ENCODE peak calls at places on chromosome 5, in five cellular contexts. One of them, this sample, is unnamed.

GRCh38 chr5:108266235-108266634 is 115.7 kb downstream of the FBXL17 start:
- DNase-seq in sigmoid colon: no peak
- DNase-seq in esophagus squamous epithelium: no peak
- DNase-seq in upper lobe of right lung: no peak
- DNase-seq in tibial nerve: no peak
- DNase-seq in this sample: no peak

GRCh38 chr5:59005934-59006701 is 423.2 kb downstream of the RAB3C start:
- DNase-seq in sigmoid colon: no peak
- DNase-seq in upper lobe of right lung: no peak
- DNase-seq in esophagus squamous epithelium: no peak
- DNase-seq in tibial nerve: no peak
- DNase-seq in this sample: no peak

GRCh38 chr5:34486160-34486765 is 169.9 kb upstream of the RAI14 start:
- DNase-seq in tibial nerve: peak; percentile 82
- DNase-seq in esophagus squamous epithelium: no peak
- DNase-seq in upper lobe of right lung: peak; percentile 87
- DNase-seq in sigmoid colon: peak; percentile 89
- DNase-seq in this sample: no peak

GRCh38 chr5:177546262-177546741 is 8.1 kb downstream of the FAM193B start:
- DNase-seq in upper lobe of right lung: no peak
- DNase-seq in esophagus squamous epithelium: no peak
- DNase-seq in sigmoid colon: peak; percentile 86
- DNase-seq in tibial nerve: no peak
- DNase-seq in this sample: peak; percentile 90

GRCh38 chr5:139177809-139178581 is 20.2 kb downstream of the SIL1 start:
- DNase-seq in esophagus squamous epithelium: no peak
- DNase-seq in sigmoid colon: peak; percentile 84
- DNase-seq in tibial nerve: no peak
- DNase-seq in upper lobe of right lung: no peak
- DNase-seq in this sample: no peak

GRCh38 chr5:15902050-15902449 is 277.5 kb downstream of the MARCHF11 start:
- DNase-seq in tibial nerve: no peak
- DNase-seq in esophagus squamous epithelium: no peak
- DNase-seq in sigmoid colon: no peak
- DNase-seq in upper lobe of right lung: no peak
- DNase-seq in this sample: no peak

GRCh38 chr5:62938927-62939326 is 360.3 kb downstream of the LRRC70 start:
- DNase-seq in upper lobe of right lung: no peak
- DNase-seq in sigmoid colon: no peak
- DNase-seq in tibial nerve: no peak
- DNase-seq in esophagus squamous epithelium: no peak
- DNase-seq in this sample: no peak

GRCh38 chr5:96214442-96215197 is 218.4 kb downstream of the PCSK1 start:
- DNase-seq in sigmoid colon: no peak
- DNase-seq in esophagus squamous epithelium: no peak
- DNase-seq in tibial nerve: no peak
- DNase-seq in upper lobe of right lung: no peak
- DNase-seq in this sample: no peak

GRCh38 chr5:31809037-31809910 is 170.3 kb downstream of the PDZD2 start:
- DNase-seq in esophagus squamous epithelium: no peak
- DNase-seq in upper lobe of right lung: peak; percentile 74
- DNase-seq in tibial nerve: peak; percentile 40
- DNase-seq in sigmoid colon: peak; percentile 80
- DNase-seq in this sample: peak; percentile 77

GRCh38 chr5:73592546-73592945 is 27.0 kb downstream of the UTP15 start:
- DNase-seq in tibial nerve: no peak
- DNase-seq in sigmoid colon: no peak
- DNase-seq in esophagus squamous epithelium: no peak
- DNase-seq in upper lobe of right lung: no peak
- DNase-seq in this sample: no peak

GRCh38 chr5:125477586-125477975 is 731.1 kb upstream of the ZNF608 start:
- DNase-seq in upper lobe of right lung: no peak
- DNase-seq in sigmoid colon: no peak
- DNase-seq in esophagus squamous epithelium: no peak
- DNase-seq in tibial nerve: no peak
- DNase-seq in this sample: no peak

GRCh38 chr5:126757713-126758357 is 19.1 kb upstream of the LMNB1 start:
- DNase-seq in tibial nerve: no peak
- DNase-seq in esophagus squamous epithelium: no peak
- DNase-seq in upper lobe of right lung: no peak
- DNase-seq in sigmoid colon: no peak
- DNase-seq in this sample: no peak

GRCh38 chr5:142904421-142904820 is 134.2 kb downstream of the ARHGAP26 start:
- DNase-seq in sigmoid colon: no peak
- DNase-seq in tibial nerve: no peak
- DNase-seq in upper lobe of right lung: no peak
- DNase-seq in esophagus squamous epithelium: no peak
- DNase-seq in this sample: peak; percentile 82

GRCh38 chr5:398475-399295 is 44.3 kb upstream of the EXOC3 start:
- DNase-seq in upper lobe of right lung: peak; percentile 59
- DNase-seq in esophagus squamous epithelium: no peak
- DNase-seq in sigmoid colon: peak; percentile 57
- DNase-seq in tibial nerve: no peak
- DNase-seq in this sample: peak; percentile 72

GRCh38 chr5:122501087-122501435 is 189.0 kb downstream of the SNCAIP start:
- DNase-seq in upper lobe of right lung: no peak
- DNase-seq in esophagus squamous epithelium: no peak
- DNase-seq in tibial nerve: no peak
- DNase-seq in sigmoid colon: no peak
- DNase-seq in this sample: no peak

GRCh38 chr5:91490340-91490739 is 107.2 kb upstream of the ARRDC3 start:
- DNase-seq in sigmoid colon: no peak
- DNase-seq in tibial nerve: no peak
- DNase-seq in esophagus squamous epithelium: no peak
- DNase-seq in upper lobe of right lung: no peak
- DNase-seq in this sample: no peak

GRCh38 chr5:36949593-36949992 is 73.0 kb downstream of the NIPBL start:
- DNase-seq in esophagus squamous epithelium: no peak
- DNase-seq in upper lobe of right lung: no peak
- DNase-seq in sigmoid colon: no peak
- DNase-seq in tibial nerve: no peak
- DNase-seq in this sample: no peak
- H3K4me1 ChIP-seq in esophagus squamous epithelium: peaks cover 6% of the 10 kb centered on the region
- H3K4me1 ChIP-seq in upper lobe of right lung: peaks cover 48% of the 10 kb centered on the region
- H3K4me1 ChIP-seq in sigmoid colon: peaks cover 42% of the 10 kb centered on the region
- H3K4me1 ChIP-seq in tibial nerve: peaks cover 5% of the 10 kb centered on the region
- H3K4me1 ChIP-seq in this sample: peaks cover 51% of the 10 kb centered on the region

GRCh38 chr5:154474267-154474956 is 3.6 kb downstream of the HAND1 start:
- DNase-seq in sigmoid colon: no peak
- DNase-seq in upper lobe of right lung: no peak
- DNase-seq in esophagus squamous epithelium: no peak
- DNase-seq in tibial nerve: no peak
- DNase-seq in this sample: no peak
- H3K9me3 ChIP-seq in sigmoid colon: no peaks in the 10 kb centered on the region
- H3K9me3 ChIP-seq in upper lobe of right lung: no peaks in the 10 kb centered on the region
- H3K9me3 ChIP-seq in esophagus squamous epithelium: no peaks in the 10 kb centered on the region
- H3K9me3 ChIP-seq in tibial nerve: no peaks in the 10 kb centered on the region
- H3K9me3 ChIP-seq in this sample: no peaks in the 10 kb centered on the region

GRCh38 chr5:135229122-135229521 is 169.9 kb downstream of the MACROH2A1 start:
- DNase-seq in esophagus squamous epithelium: no peak
- DNase-seq in sigmoid colon: no peak
- DNase-seq in upper lobe of right lung: no peak
- DNase-seq in tibial nerve: no peak
- DNase-seq in this sample: no peak
- H3K4me1 ChIP-seq in esophagus squamous epithelium: peaks cover 67% of the 10 kb centered on the region
- H3K4me1 ChIP-seq in sigmoid colon: peaks cover 15% of the 10 kb centered on the region
- H3K4me1 ChIP-seq in upper lobe of right lung: peaks cover 10% of the 10 kb centered on the region
- H3K4me1 ChIP-seq in tibial nerve: no peaks in the 10 kb centered on the region
- H3K4me1 ChIP-seq in this sample: no peaks in the 10 kb centered on the region

GRCh38 chr5:179065703-179066102 is 5.5 kb downstream of the ZNF354C start:
- DNase-seq in esophagus squamous epithelium: no peak
- DNase-seq in tibial nerve: no peak
- DNase-seq in sigmoid colon: no peak
- DNase-seq in upper lobe of right lung: no peak
- DNase-seq in this sample: no peak

GRCh38 chr5:179055436-179055835 is 4.7 kb upstream of the ZNF354C start:
- DNase-seq in upper lobe of right lung: no peak
- DNase-seq in tibial nerve: no peak
- DNase-seq in esophagus squamous epithelium: no peak
- DNase-seq in sigmoid colon: no peak
- DNase-seq in this sample: no peak

GRCh38 chr5:179060116-179061008 is at the start of gene ZNF354C:
- DNase-seq in tibial nerve: peak; percentile 78
- DNase-seq in sigmoid colon: peak; percentile 93
- DNase-seq in esophagus squamous epithelium: peak; percentile 23
- DNase-seq in upper lobe of right lung: peak; percentile 96
- DNase-seq in this sample: peak; percentile 92

GRCh38 chr5:179061025-179061424 is 852 bp downstream of the ZNF354C start:
- DNase-seq in esophagus squamous epithelium: no peak
- DNase-seq in upper lobe of right lung: no peak
- DNase-seq in sigmoid colon: no peak
- DNase-seq in tibial nerve: no peak
- DNase-seq in this sample: no peak
- H3K9me3 ChIP-seq in esophagus squamous epithelium: no peaks in the 10 kb centered on the region
- H3K9me3 ChIP-seq in upper lobe of right lung: peaks cover 6% of the 10 kb centered on the region
- H3K9me3 ChIP-seq in sigmoid colon: no peaks in the 10 kb centered on the region
- H3K9me3 ChIP-seq in tibial nerve: peaks cover 6% of the 10 kb centered on the region
- H3K9me3 ChIP-seq in this sample: peaks cover 4% of the 10 kb centered on the region

GRCh38 chr5:172603425-172603824 is 37.6 kb upstream of the NEURL1B start:
- DNase-seq in sigmoid colon: peak; percentile 76
- DNase-seq in esophagus squamous epithelium: no peak
- DNase-seq in upper lobe of right lung: no peak
- DNase-seq in tibial nerve: no peak
- DNase-seq in this sample: no peak

GRCh38 chr5:172600571-172600970 is 40.5 kb upstream of the NEURL1B start:
- DNase-seq in sigmoid colon: no peak
- DNase-seq in esophagus squamous epithelium: no peak
- DNase-seq in upper lobe of right lung: no peak
- DNase-seq in tibial nerve: no peak
- DNase-seq in this sample: no peak

GRCh38 chr5:172606156-172606785 is 34.8 kb upstream of the NEURL1B start:
- DNase-seq in esophagus squamous epithelium: no peak
- DNase-seq in sigmoid colon: no peak
- DNase-seq in upper lobe of right lung: no peak
- DNase-seq in tibial nerve: no peak
- DNase-seq in this sample: no peak

GRCh38 chr5:172605466-172605865 is 35.6 kb upstream of the NEURL1B start:
- DNase-seq in sigmoid colon: no peak
- DNase-seq in esophagus squamous epithelium: no peak
- DNase-seq in tibial nerve: no peak
- DNase-seq in upper lobe of right lung: no peak
- DNase-seq in this sample: no peak

GRCh38 chr5:172602712-172603289 is 38.3 kb upstream of the NEURL1B start:
- DNase-seq in esophagus squamous epithelium: no peak
- DNase-seq in tibial nerve: no peak
- DNase-seq in sigmoid colon: peak; percentile 65
- DNase-seq in upper lobe of right lung: no peak
- DNase-seq in this sample: no peak
- H3K4me1 ChIP-seq in esophagus squamous epithelium: peaks cover 12% of the 10 kb centered on the region
- H3K4me1 ChIP-seq in tibial nerve: no peaks in the 10 kb centered on the region
- H3K4me1 ChIP-seq in sigmoid colon: peaks cover 18% of the 10 kb centered on the region
- H3K4me1 ChIP-seq in upper lobe of right lung: peaks cover 5% of the 10 kb centered on the region
- H3K4me1 ChIP-seq in this sample: peaks cover 7% of the 10 kb centered on the region

DNA sequence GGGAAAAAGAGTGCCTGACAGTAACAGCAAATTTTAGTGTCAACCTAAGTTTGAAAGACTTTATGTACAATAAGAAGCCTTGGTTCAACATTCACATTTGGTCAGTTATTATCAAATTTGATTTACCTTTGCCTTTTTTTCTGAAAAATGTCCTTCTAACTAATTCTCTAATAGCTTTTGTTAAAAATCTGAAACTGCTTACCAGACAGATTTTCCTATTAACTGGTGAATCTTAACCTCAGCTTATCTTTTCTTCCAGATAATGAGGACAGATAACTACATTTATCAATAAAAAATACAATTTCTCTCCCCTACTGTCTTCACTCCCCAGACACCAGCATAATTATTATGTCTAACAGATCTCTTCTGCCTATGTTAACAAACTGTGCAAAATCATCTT is 988.5 kb downstream of the CDH18 start:
- DNase-seq in esophagus squamous epithelium: no peak
- DNase-seq in sigmoid colon: no peak
- DNase-seq in upper lobe of right lung: no peak
- DNase-seq in tibial nerve: no peak
- DNase-seq in this sample: no peak
- H3K9me3 ChIP-seq in esophagus squamous epithelium: no peaks in the 10 kb centered on the region
- H3K9me3 ChIP-seq in sigmoid colon: no peaks in the 10 kb centered on the region
- H3K9me3 ChIP-seq in upper lobe of right lung: no peaks in the 10 kb centered on the region
- H3K9me3 ChIP-seq in tibial nerve: no peaks in the 10 kb centered on the region
- H3K9me3 ChIP-seq in this sample: no peaks in the 10 kb centered on the region

DNA sequence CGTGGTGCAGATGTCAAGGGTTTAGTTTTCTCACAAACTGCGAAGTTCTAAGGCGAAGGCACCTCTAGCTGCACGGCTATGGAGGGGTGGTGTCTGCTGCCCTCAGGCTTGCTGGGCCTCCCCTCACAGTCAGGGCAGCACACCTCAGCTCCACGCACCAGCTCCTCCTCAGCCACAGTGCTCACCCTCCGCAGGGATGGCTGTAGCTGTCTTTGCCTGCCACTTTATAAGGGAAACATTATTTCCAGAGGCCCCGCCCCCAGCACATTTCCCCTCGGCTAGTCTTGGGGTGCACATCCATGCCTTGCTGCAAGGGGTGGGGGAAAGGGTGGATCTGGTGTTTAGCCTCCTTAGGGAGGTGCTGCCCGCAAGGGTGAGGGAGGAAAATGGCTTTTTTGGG is 154.6 kb downstream of the TRIO start:
- DNase-seq in upper lobe of right lung: no peak
- DNase-seq in tibial nerve: no peak
- DNase-seq in sigmoid colon: no peak
- DNase-seq in esophagus squamous epithelium: no peak
- DNase-seq in this sample: no peak
- H3K4me1 ChIP-seq in upper lobe of right lung: no peaks in the 10 kb centered on the region
- H3K4me1 ChIP-seq in tibial nerve: no peaks in the 10 kb centered on the region
- H3K4me1 ChIP-seq in sigmoid colon: no peaks in the 10 kb centered on the region
- H3K4me1 ChIP-seq in esophagus squamous epithelium: peaks cover 23% of the 10 kb centered on the region
- H3K4me1 ChIP-seq in this sample: peaks cover 6% of the 10 kb centered on the region

GRCh38 chr5:174288436-174288835 is 242.9 kb downstream of the NSG2 start:
- DNase-seq in sigmoid colon: no peak
- DNase-seq in upper lobe of right lung: no peak
- DNase-seq in tibial nerve: no peak
- DNase-seq in esophagus squamous epithelium: no peak
- DNase-seq in this sample: no peak
- H3K9me3 ChIP-seq in sigmoid colon: no peaks in the 10 kb centered on the region
- H3K9me3 ChIP-seq in upper lobe of right lung: no peaks in the 10 kb centered on the region
- H3K9me3 ChIP-seq in tibial nerve: no peaks in the 10 kb centered on the region
- H3K9me3 ChIP-seq in esophagus squamous epithelium: no peaks in the 10 kb centered on the region
- H3K9me3 ChIP-seq in this sample: no peaks in the 10 kb centered on the region

This sample was measured in RWPE2.